ENCODE peak calls at places on chromosomes 5 and 9, in six cellular contexts. D, T, C, B, K and J are unnamed samples.
A peak's percentile ranks its signal among the peaks of the same experiment; 100 is the strongest.

GRCh38 chr9:131545786-131546335 is 538 bp downstream of the PRRT1B start:
- DNase-seq in D (no peak), T (no peak), C (no peak), B (no peak), K (no peak), J (no peak)

GRCh38 chr9:18347381-18348084 is 126.4 kb upstream of the ADAMTSL1 start:
- DNase-seq in D (no peak), T (peak; percentile 31), C (no peak), B (no peak), K (no peak), J (peak; percentile 72)

GRCh38 chr5:98639258-98639657 is 134.2 kb upstream of the RGMB start:
- DNase-seq in D (no peak), T (no peak), C (no peak), B (no peak), K (no peak), J (no peak)

GRCh38 chr5:56110646-56111403 is 116.1 kb upstream of the IL6ST start:
- DNase-seq in D (no peak), T (no peak), C (no peak), B (no peak), K (no peak), J (peak; percentile 36)

GRCh38 chr9:97747201-97747965 is 50.2 kb upstream of the XPA start:
- DNase-seq in D (no peak), T (no peak), C (no peak), B (no peak), K (no peak), J (peak; percentile 61)

GRCh38 chr5:86688414-86688813 is 70.7 kb downstream of the COX7C start:
- DNase-seq in D (no peak), T (no peak), C (no peak), B (no peak), K (no peak), J (no peak)

GRCh38 chr9:109252291-109252690 is 68.6 kb downstream of the EPB41L4B start:
- DNase-seq in D (no peak), T (no peak), C (no peak), B (no peak), K (no peak), J (no peak)

GRCh38 chr5:153782589-153783238 is 256.0 kb downstream of the FAM114A2 start:
- DNase-seq in D (no peak), T (no peak), C (no peak), B (no peak), K (no peak), J (no peak)

GRCh38 chr5:28216939-28217360 is 1178.6 kb upstream of the CDH9 start:
- DNase-seq in D (no peak), T (no peak), C (no peak), B (no peak), K (no peak), J (no peak)

GRCh38 chr5:80825780-80826460 is 134.2 kb upstream of the RASGRF2 start:
- DNase-seq in D (no peak), T (peak; percentile 77), C (no peak), B (no peak), K (no peak), J (no peak)

GRCh38 chr5:77993799-77994318 is 217.7 kb upstream of the TBCA start:
- DNase-seq in D (no peak), T (no peak), C (no peak), B (no peak), K (no peak), J (no peak)

GRCh38 chr5:18745988-18746615 is 1111.8 kb downstream of the TAF11L14 start:
- DNase-seq in D (peak; percentile 77), T (peak; percentile 3), C (no peak), B (peak; percentile 37), K (no peak), J (no peak)

GRCh38 chr5:168153263-168153930 is 138.0 kb upstream of the WWC1 start:
- DNase-seq in D (no peak), T (no peak), C (no peak), B (no peak), K (no peak), J (peak; percentile 10)

GRCh38 chr9:86263876-86264275 is 4.4 kb upstream of the C9orf153 start:
- DNase-seq in D (no peak), T (no peak), C (no peak), B (no peak), K (no peak), J (no peak)

GRCh38 chr9:68508547-68508946 is 32.1 kb downstream of the TMEM252 start:
- DNase-seq in D (no peak), T (no peak), C (no peak), B (no peak), K (no peak), J (no peak)

GRCh38 chr9:133238851-133239532 is 29.9 kb upstream of the OBP2B start:
- DNase-seq in D (peak; percentile 88), T (peak; percentile 51), C (peak; percentile 61), B (peak; percentile 87), K (peak; percentile 89), J (peak; percentile 46)

GRCh38 chr5:38467353-38468040 is 88.9 kb downstream of the LIFR start:
- DNase-seq in D (no peak), T (peak; percentile 92), C (no peak), B (no peak), K (no peak), J (peak; percentile 50)

GRCh38 chr5:79474416-79475173 is 39.3 kb downstream of the HOMER1 start:
- DNase-seq in D (no peak), T (no peak), C (no peak), B (no peak), K (no peak), J (no peak)

GRCh38 chr9:37715991-37716505 is 37.6 kb upstream of the TRMT10B start:
- DNase-seq in D (no peak), T (no peak), C (no peak), B (no peak), K (no peak), J (no peak)

GRCh38 chr9:115743709-115744605 is 409.6 kb upstream of the PAPPA start:
- DNase-seq in D (no peak), T (no peak), C (no peak), B (no peak), K (no peak), J (no peak)

GRCh38 chr9:86202338-86202882 is 57.0 kb downstream of the C9orf153 start:
- DNase-seq in D (peak; percentile 82), T (peak; percentile 54), C (no peak), B (no peak), K (no peak), J (peak; percentile 76)

GRCh38 chr5:80127037-80127642 is 92.0 kb downstream of the THBS4 start:
- DNase-seq in D (no peak), T (no peak), C (no peak), B (no peak), K (no peak), J (no peak)

GRCh38 chr9:27033815-27034403 is 28.4 kb upstream of the LRRC19 start:
- DNase-seq in D (peak; percentile 84), T (peak; percentile 78), C (no peak), B (peak; percentile 66), K (no peak), J (peak; percentile 80)

GRCh38 chr9:88403340-88403739 is 15.1 kb downstream of the SPIN1 start:
- DNase-seq in D (no peak), T (no peak), C (no peak), B (no peak), K (no peak), J (no peak)

GRCh38 chr9:131621551-131622321 is 76.4 kb downstream of the PRRT1B start:
- DNase-seq in D (no peak), T (no peak), C (no peak), B (peak; percentile 49), K (peak; percentile 74), J (no peak)

GRCh38 chr9:35599763-35600604 is 5.1 kb upstream of the TESK1 start:
- DNase-seq in D (peak; percentile 58), T (no peak), C (no peak), B (no peak), K (no peak), J (no peak)

GRCh38 chr9:21521448-21521847 is 39.3 kb upstream of the IFNE start:
- DNase-seq in D (no peak), T (no peak), C (no peak), B (no peak), K (no peak), J (no peak)

GRCh38 chr9:99057665-99058625 is 47.0 kb upstream of the TGFBR1 start:
- DNase-seq in D (peak; percentile 82), T (no peak), C (no peak), B (peak; percentile 68), K (no peak), J (no peak)
- H3K4me3 ChIP-seq in D (peak overlapping the region; percentile 55), T (no peak overlapping the region), C (no peak overlapping the region), B (no peak overlapping the region), K (no peak overlapping the region), J (no peak overlapping the region)

GRCh38 chr5:34674226-34674625 is 18.1 kb downstream of the RAI14 start:
- DNase-seq in D (no peak), T (no peak), C (no peak), B (no peak), K (no peak), J (peak; percentile 80)

GRCh38 chr5:34676409-34676808 is 20.3 kb downstream of the RAI14 start:
- DNase-seq in D (no peak), T (no peak), C (no peak), B (no peak), K (no peak), J (peak; percentile 55)

GRCh38 chr5:34672196-34672595 is 16.1 kb downstream of the RAI14 start:
- DNase-seq in D (no peak), T (no peak), C (no peak), B (no peak), K (no peak), J (no peak)

GRCh38 chr5:34675857-34676256 is 19.7 kb downstream of the RAI14 start:
- DNase-seq in D (no peak), T (no peak), C (no peak), B (no peak), K (no peak), J (peak; percentile 61)

GRCh38 chr5:34673463-34674125 is 17.5 kb downstream of the RAI14 start:
- DNase-seq in D (no peak), T (no peak), C (no peak), B (no peak), K (no peak), J (no peak)
- H3K4me1 ChIP-seq in D (no peaks in the 10 kb centered on the region), T (peaks cover 73% of the 10 kb centered on the region), C (no peaks in the 10 kb centered on the region), B (peaks cover 17% of the 10 kb centered on the region), K (peaks cover 17% of the 10 kb centered on the region), J (peaks cover 19% of the 10 kb centered on the region)

DNA sequence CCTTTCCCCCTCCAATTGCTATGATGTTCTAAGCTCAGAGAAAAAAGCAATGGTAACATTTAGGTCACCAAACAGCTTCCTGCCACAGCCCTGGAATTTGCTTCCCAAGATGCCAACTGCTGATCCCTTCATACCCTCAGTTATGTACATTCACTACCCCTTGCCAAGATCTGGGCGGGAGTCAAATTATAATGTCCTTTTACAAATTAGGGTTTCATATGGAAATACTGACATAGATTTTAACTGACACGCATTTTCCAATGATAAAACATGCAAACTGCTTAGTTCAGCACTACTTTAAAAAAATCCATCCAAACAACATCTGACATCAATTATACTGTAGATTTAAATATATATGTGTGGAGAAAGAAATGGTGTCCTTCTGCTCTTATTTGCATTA is 5.0 kb downstream of the LOX start:
- DNase-seq in D (no peak), T (no peak), C (no peak), B (no peak), K (no peak), J (peak; percentile 68)
- H3K4me3 ChIP-seq in D (no peak overlapping the region), T (no peak overlapping the region), C (no peak overlapping the region), B (no peak overlapping the region), K (no peak overlapping the region), J (peak overlapping the region; percentile 98)

DNA sequence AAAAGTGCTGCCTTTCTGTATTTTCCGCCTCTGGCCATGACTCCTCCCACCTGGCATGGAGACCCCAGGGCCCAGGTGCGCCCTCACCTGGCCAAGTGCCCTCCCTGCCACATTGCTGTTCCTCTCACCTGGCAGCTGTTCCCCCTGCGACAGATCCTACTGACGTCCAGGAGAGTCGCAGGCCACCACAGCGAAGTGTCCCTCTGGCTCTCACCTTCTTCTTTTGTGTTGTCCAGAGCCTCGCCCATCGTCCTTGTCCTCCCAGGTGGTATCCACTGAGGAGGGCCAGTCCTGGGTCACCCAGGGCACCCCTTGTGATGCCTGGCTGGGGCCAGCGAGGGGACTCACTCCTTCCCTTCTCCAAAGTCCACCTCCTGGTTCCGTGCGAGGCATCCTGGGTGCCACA is 2.6 kb downstream of the NKD2 start:
- DNase-seq in D (peak; percentile 81), T (no peak), C (peak; percentile 54), B (peak; percentile 36), K (peak; percentile 56), J (no peak)
- H3K4me1 ChIP-seq in D (peaks cover 4% of the 10 kb centered on the region), T (no peaks in the 10 kb centered on the region), C (peaks cover 5% of the 10 kb centered on the region), B (peaks cover 16% of the 10 kb centered on the region), K (peaks cover 24% of the 10 kb centered on the region), J (peaks cover 4% of the 10 kb centered on the region)